ENCODE peak calls at places on chromosomes 2 and 18, in four cellular contexts. J is GM19239, H is T-helper 1 cell, S is NB4. C is an unnamed sample.

GRCh38 chr2:54595999-54596903 is 127.2 kb upstream of the EML6 start:
- DNase-seq in J (no peak), H (no peak), S (no peak), C (no peak)

GRCh38 chr2:232480201-232481190 is 7.1 kb downstream of the ECEL1 start:
- DNase-seq in H (no peak), S (no peak), J (no peak), C (no peak)

GRCh38 chr2:145777297-145777696 is 1257.4 kb upstream of the ZEB2 start:
- DNase-seq in J (no peak), H (no peak), S (no peak), C (no peak)

GRCh38 chr2:208280933-208281332 is 14.9 kb downstream of the PIKFYVE start:
- DNase-seq in J (no peak), H (no peak), S (peak; percentile 55), C (peak; percentile 9)

GRCh38 chr18:48335829-48336228 is 73.4 kb downstream of the ZBTB7C start:
- DNase-seq in S (no peak), J (no peak), H (no peak), C (no peak)

GRCh38 chr18:8673276-8674209 is 31.8 kb upstream of the MTCL1 start:
- DNase-seq in H (no peak), J (no peak), S (no peak), C (no peak)

GRCh38 chr2:85112906-85113625 is 20.1 kb upstream of the TCF7L1 start:
- DNase-seq in S (no peak), J (no peak), H (no peak), C (no peak)

GRCh38 chr2:238290079-238290478 is 1.7 kb upstream of the PER2 start:
- DNase-seq in S (peak; percentile 47), J (no peak), H (no peak), C (no peak)

GRCh38 chr2:234001380-234001993 is 49.0 kb upstream of the SPP2 start:
- DNase-seq in H (no peak), J (no peak), S (peak; percentile 16), C (no peak)

GRCh38 chr2:73023497-73023896 is 48.0 kb downstream of the SFXN5 start:
- DNase-seq in S (no peak), J (no peak), H (no peak), C (no peak)

GRCh38 chr2:233381013-233381995 is 27.0 kb downstream of the DGKD start:
- DNase-seq in J (no peak), H (no peak), S (peak; percentile 44), C (no peak)

GRCh38 chr2:17814601-17815000 is 1.7 kb upstream of the MSGN1 start:
- DNase-seq in H (no peak), J (no peak), S (no peak), C (no peak)

GRCh38 chr2:46954951-46955571 is 39.5 kb upstream of the MCFD2 start:
- DNase-seq in H (no peak), S (no peak), J (no peak), C (peak; percentile 96)

GRCh38 chr2:174335605-174336402 is 1.1 kb downstream of the SP9 start:
- DNase-seq in J (no peak), H (no peak), S (peak; percentile 60), C (no peak)

GRCh38 chr2:74924463-74925265 is 33.8 kb upstream of the POLE4 start:
- DNase-seq in H (no peak), J (no peak), S (no peak), C (no peak)

GRCh38 chr2:150732491-150732890 is 245.0 kb upstream of the RND3 start:
- DNase-seq in S (no peak), H (no peak), J (no peak), C (no peak)

GRCh38 chr2:46315103-46315890 is 18.1 kb downstream of the EPAS1 start:
- DNase-seq in J (no peak), S (peak; percentile 29), H (no peak), C (peak; percentile 69)

GRCh38 chr2:212421571-212422334 is 116.8 kb downstream of the ERBB4 start:
- DNase-seq in H (no peak), S (no peak), J (no peak), C (no peak)

GRCh38 chr2:153106802-153107477 is 371.6 kb downstream of the RPRM start:
- DNase-seq in J (no peak), S (no peak), H (no peak), C (no peak)

GRCh38 chr18:6757966-6758365 is 28.4 kb downstream of the ARHGAP28 start:
- DNase-seq in H (no peak), J (no peak), S (no peak), C (no peak)

GRCh38 chr18:57802166-57802868 is 798 bp downstream of the ATP8B1 start:
- DNase-seq in J (peak; percentile 27), S (no peak), H (no peak), C (no peak)

GRCh38 chr2:201257941-201258665 is 2.2 kb upstream of the CASP8 start:
- DNase-seq in S (peak; percentile 95), H (peak; percentile 89), J (peak; percentile 55), C (peak; percentile 65)

GRCh38 chr2:8432712-8433336 is 249.0 kb upstream of the ID2 start:
- DNase-seq in H (no peak), J (no peak), S (no peak), C (no peak)

GRCh38 chr2:161017780-161018440 is 142.3 kb upstream of the TANK start:
- DNase-seq in S (no peak), J (no peak), H (no peak), C (no peak)

GRCh38 chr2:198657520-198658121 is 800.1 kb downstream of the SATB2 start:
- DNase-seq in J (no peak), S (peak; percentile 37), H (no peak), C (peak; percentile 1)

GRCh38 chr2:115208493-115209164 is 766.2 kb downstream of the DPP10 start:
- DNase-seq in H (no peak), S (no peak), J (no peak), C (no peak)

GRCh38 chr2:175180701-175181103 is 808 bp downstream of the ATP5MC3 start:
- DNase-seq in H (peak; percentile 22), S (peak; percentile 83), J (no peak), C (peak; percentile 35)

GRCh38 chr2:189595412-189595811 is 14.8 kb upstream of the SLC40A1 start:
- DNase-seq in J (no peak), H (no peak), S (no peak), C (no peak)

GRCh38 chr2:195660265-195660890 is 3.4 kb downstream of the SLC39A10 start:
- DNase-seq in S (peak; percentile 87), H (peak; percentile 72), J (no peak), C (no peak)

GRCh38 chr18:78861706-78862105 is 117.9 kb upstream of the SALL3 start:
- DNase-seq in J (no peak), S (no peak), H (no peak), C (no peak)

GRCh38 chr18:79942786-79943607 is 8.5 kb downstream of the SLC66A2 start:
- DNase-seq in J (no peak), S (no peak), H (no peak), C (no peak)

GRCh38 chr2:98870516-98871158 is 65.4 kb downstream of the CRACDL start:
- DNase-seq in H (no peak), J (no peak), S (no peak), C (no peak)

GRCh38 chr2:203909192-203909945 is 27.2 kb upstream of the ICOS start:
- DNase-seq in S (peak; percentile 32), J (no peak), H (no peak), C (peak; percentile 62)

GRCh38 chr2:170576296-170576695 is 138.8 kb upstream of the SP5 start:
- DNase-seq in H (no peak), S (no peak), J (no peak), C (no peak)

GRCh38 chr2:150410809-150411208 is 76.7 kb downstream of the RND3 start:
- DNase-seq in S (no peak), J (no peak), H (no peak), C (peak; percentile 53)

GRCh38 chr2:44314354-44314753 is 39.1 kb downstream of the SLC3A1 start:
- DNase-seq in H (no peak), S (no peak), J (no peak), C (no peak)

GRCh38 chr2:212005077-212005671 is 533.4 kb downstream of the ERBB4 start:
- DNase-seq in J (no peak), S (peak; percentile 45), H (no peak), C (peak; percentile 16)

GRCh38 chr18:59055345-59056032 is 84.2 kb upstream of the SEC11C start:
- DNase-seq in H (no peak), S (no peak), J (no peak), C (no peak)

GRCh38 chr18:11849279-11849678 is 1.9 kb upstream of the CHMP1B start:
- DNase-seq in J (no peak), S (no peak), H (no peak), C (no peak)

C was measured in hepatic stellate cell.